ENCODE peak calls at places on chromosomes 2 and 18, in eight cellular contexts. U, V, X, R, I, B, D and L are unnamed samples.
A peak's percentile ranks its signal among the peaks of the same experiment; 100 is the strongest.

GRCh38 chr18:25229080-25229479 is 122.9 kb downstream of the ZNF521 start:
- DNase-seq in U (no peak), V (peak; percentile 70), X (peak; percentile 14), R (no peak), I (no peak), B (peak; percentile 66), D (no peak), L (no peak)

GRCh38 chr2:238646803-238647202 is 201.1 kb upstream of the TWIST2 start:
- DNase-seq in U (no peak), V (no peak), X (no peak), R (no peak), I (no peak), B (no peak), D (no peak), L (no peak)

GRCh38 chr2:224579411-224579810 is 5.8 kb downstream of the CUL3 start:
- DNase-seq in U (no peak), V (peak; percentile 33), X (no peak), R (no peak), I (no peak), B (no peak), D (no peak), L (no peak)

GRCh38 chr2:133407341-133407740 is 160.9 kb downstream of the NCKAP5 start:
- DNase-seq in U (no peak), V (no peak), X (peak; percentile 59), R (no peak), I (no peak), B (no peak), D (no peak), L (no peak)

GRCh38 chr2:54479422-54479821 is 23.3 kb downstream of the SPTBN1 start:
- DNase-seq in U (no peak), V (peak; percentile 83), X (no peak), R (no peak), I (no peak), B (no peak), D (no peak), L (no peak)

GRCh38 chr2:239006886-239007285 is 159.0 kb downstream of the TWIST2 start:
- DNase-seq in U (no peak), V (no peak), X (no peak), R (no peak), I (peak; percentile 23), B (no peak), D (no peak), L (no peak)

GRCh38 chr18:77271720-77272481 is 22.3 kb downstream of the GALR1 start:
- DNase-seq in U (peak; percentile 32), V (peak; percentile 35), X (no peak), R (no peak), I (no peak), B (peak; percentile 53), D (no peak), L (no peak)

GRCh38 chr18:67677489-67677888 is 161.0 kb upstream of the DSEL start:
- DNase-seq in U (no peak), V (no peak), X (no peak), R (no peak), I (no peak), B (no peak), D (no peak), L (no peak)

GRCh38 chr2:191328150-191328809 is 83.1 kb downstream of the MYO1B start:
- DNase-seq in U (no peak), V (no peak), X (no peak), R (no peak), I (no peak), B (no peak), D (no peak), L (no peak)

GRCh38 chr2:191329841-191330240 is 84.6 kb downstream of the MYO1B start:
- DNase-seq in U (no peak), V (no peak), X (no peak), R (no peak), I (no peak), B (no peak), D (no peak), L (no peak)

GRCh38 chr2:101442042-101442666 is 32.8 kb downstream of the RFX8 start:
- DNase-seq in U (no peak), V (peak; percentile 48), X (no peak), R (no peak), I (no peak), B (peak; percentile 68), D (no peak), L (no peak)

GRCh38 chr2:105802587-105802986 is 57.9 kb downstream of the NCK2 start:
- DNase-seq in U (no peak), V (no peak), X (no peak), R (no peak), I (no peak), B (no peak), D (no peak), L (no peak)

GRCh38 chr2:108330971-108331370 is 42.3 kb downstream of the SULT1C2 start:
- DNase-seq in U (no peak), V (peak; percentile 39), X (no peak), R (no peak), I (no peak), B (no peak), D (no peak), L (no peak)

GRCh38 chr2:109260886-109261700 is 132.1 kb downstream of the SH3RF3 start:
- DNase-seq in U (peak; percentile 40), V (peak; percentile 47), X (peak; percentile 37), R (no peak), I (no peak), B (no peak), D (no peak), L (no peak)

GRCh38 chr2:94874277-94874997 is 3.2 kb downstream of the TEKT4 start:
- DNase-seq in U (peak; percentile 91), V (peak; percentile 26), X (peak; percentile 68), R (peak; percentile 25), I (peak; percentile 56), B (no peak), D (peak; percentile 24), L (no peak)

GRCh38 chr2:138365581-138365980 is 136.0 kb upstream of the SPOPL start:
- DNase-seq in U (no peak), V (peak; percentile 54), X (no peak), R (no peak), I (no peak), B (no peak), D (no peak), L (no peak)

DNA sequence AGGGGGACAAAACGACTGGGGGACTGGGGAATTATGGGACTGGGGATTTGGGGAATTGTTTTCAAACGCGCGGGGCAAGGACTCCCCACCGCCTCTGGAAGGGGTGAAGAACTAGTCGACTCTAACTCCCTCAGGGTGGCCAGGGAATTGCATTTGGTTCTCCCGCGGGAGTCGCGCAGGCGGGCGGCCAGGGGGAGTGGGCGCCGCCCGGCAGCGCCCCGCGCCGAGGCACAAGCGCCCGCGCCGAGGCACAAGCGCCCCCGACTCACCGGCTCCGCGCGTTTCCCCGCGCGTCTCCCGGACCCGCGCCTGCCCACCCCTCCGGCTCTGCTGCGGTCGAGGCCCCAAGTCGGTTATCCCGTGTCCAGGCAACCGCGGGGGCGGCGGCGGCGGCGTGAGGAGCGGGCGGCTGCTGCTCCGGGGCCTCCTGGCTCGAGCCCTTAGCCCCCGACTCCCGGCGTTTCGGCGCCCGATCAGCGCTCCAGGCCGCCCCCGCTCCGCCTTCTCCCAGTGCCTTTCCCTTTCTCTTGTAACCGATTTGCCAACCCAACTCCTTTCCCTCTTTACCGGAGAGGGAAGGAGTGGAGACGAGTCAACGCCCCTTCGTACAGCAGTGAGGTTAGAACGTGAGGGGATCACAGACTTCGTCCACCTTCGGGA is at the start of gene CCDC178:
- DNase-seq in U (peak; percentile 83), V (peak; percentile 12), X (peak; percentile 66), R (no peak), I (peak; percentile 40), B (no peak), D (no peak), L (no peak)
- TF ChIP-seq CTCF in U (no peak), V (no peak), X (peak; percentile 36), R (peak; percentile 29), I (no peak), B (peak; percentile 1), D (no peak), L (no peak)

GRCh38 chr18:75478996-75479870 is 51.7 kb upstream of the SMIM21 start:
- DNase-seq in U (peak; percentile 63), V (peak; percentile 78), X (no peak), R (no peak), I (no peak), B (peak; percentile 46), D (peak; percentile 51), L (peak; percentile 15)

GRCh38 chr18:75474332-75474731 is 46.8 kb upstream of the SMIM21 start:
- DNase-seq in U (no peak), V (no peak), X (no peak), R (no peak), I (no peak), B (no peak), D (no peak), L (no peak)

GRCh38 chr18:75475228-75475627 is 47.7 kb upstream of the SMIM21 start:
- DNase-seq in U (no peak), V (peak; percentile 86), X (no peak), R (no peak), I (no peak), B (peak; percentile 55), D (no peak), L (no peak)

GRCh38 chr18:75480487-75480886 is 53.0 kb upstream of the SMIM21 start:
- DNase-seq in U (no peak), V (no peak), X (no peak), R (no peak), I (no peak), B (no peak), D (no peak), L (no peak)

GRCh38 chr18:75477913-75478312 is 50.4 kb upstream of the SMIM21 start:
- DNase-seq in U (no peak), V (no peak), X (no peak), R (no peak), I (no peak), B (no peak), D (no peak), L (no peak)
- H3K4me3 ChIP-seq in U (no peak overlapping the region), V (no peak overlapping the region), X (no peak overlapping the region), R (no peak overlapping the region), I (no peak overlapping the region), B (no peak overlapping the region), D (no peak overlapping the region), L (no peak overlapping the region)

GRCh38 chr2:202109139-202109736 is 36.2 kb downstream of the KIAA2012 start:
- DNase-seq in U (no peak), V (no peak), X (no peak), R (no peak), I (no peak), B (no peak), D (no peak), L (no peak)
- TF ChIP-seq CTCF in U (no peak), V (no peak), X (no peak), R (no peak), I (no peak), B (no peak), D (no peak), L (no peak)

GRCh38 chr2:165239230-165239629 is at the start of gene SCN2A:
- DNase-seq in U (peak; percentile 73), V (peak; percentile 71), X (no peak), R (no peak), I (no peak), B (peak; percentile 60), D (peak; percentile 47), L (peak; percentile 13)

GRCh38 chr2:165238295-165238694 is 919 bp upstream of the SCN2A start:
- DNase-seq in U (peak; percentile 63), V (peak; percentile 15), X (no peak), R (no peak), I (no peak), B (peak; percentile 33), D (no peak), L (no peak)

GRCh38 chr2:165239826-165240618 is 808 bp downstream of the SCN2A start:
- DNase-seq in U (no peak), V (no peak), X (no peak), R (no peak), I (no peak), B (no peak), D (no peak), L (no peak)

GRCh38 chr2:165237056-165237455 is 2.2 kb upstream of the SCN2A start:
- DNase-seq in U (no peak), V (no peak), X (no peak), R (no peak), I (no peak), B (no peak), D (no peak), L (no peak)

GRCh38 chr2:165240927-165241326 is 1.7 kb downstream of the SCN2A start:
- DNase-seq in U (no peak), V (no peak), X (no peak), R (no peak), I (no peak), B (no peak), D (no peak), L (no peak)
- H3K4me3 ChIP-seq in U (no peak overlapping the region), V (no peak overlapping the region), X (no peak overlapping the region), R (no peak overlapping the region), I (no peak overlapping the region), B (no peak overlapping the region), D (no peak overlapping the region), L (no peak overlapping the region)